ENCODE peak calls at places on chromosomes 16 and 17, in five cellular contexts. One of them, this sample, is unnamed.

GRCh38 chr16:66270333-66270927 is 96.1 kb upstream of the CDH5 start:
- DNase-seq in GM12865: peak
- DNase-seq in right cardiac atrium: peak
- DNase-seq in fibroblast of pulmonary artery: peak
- DNase-seq in NCI-H1930: peak
- DNase-seq in this sample: peak

GRCh38 chr16:23026777-23027362 is 122.4 kb downstream of the USP31 start:
- DNase-seq in fibroblast of pulmonary artery: peak
- DNase-seq in GM12865: peak
- DNase-seq in right cardiac atrium: no peak
- DNase-seq in NCI-H1930: no peak
- DNase-seq in this sample: no peak

GRCh38 chr16:60091076-60091475 is 1357.0 kb upstream of the GOT2 start:
- DNase-seq in NCI-H1930: no peak
- DNase-seq in fibroblast of pulmonary artery: no peak
- DNase-seq in right cardiac atrium: no peak
- DNase-seq in GM12865: no peak
- DNase-seq in this sample: no peak

GRCh38 chr16:68539704-68540370 is 746 bp downstream of the ZFP90 start:
- DNase-seq in right cardiac atrium: peak
- DNase-seq in GM12865: peak
- DNase-seq in NCI-H1930: no peak
- DNase-seq in fibroblast of pulmonary artery: no peak
- DNase-seq in this sample: no peak

GRCh38 chr17:17983776-17984175 is 11.1 kb downstream of the DRC3 start:
- DNase-seq in GM12865: no peak
- DNase-seq in fibroblast of pulmonary artery: no peak
- DNase-seq in right cardiac atrium: no peak
- DNase-seq in NCI-H1930: no peak
- DNase-seq in this sample: no peak

GRCh38 chr16:88058136-88058535 is 106.9 kb downstream of the BANP start:
- DNase-seq in NCI-H1930: no peak
- DNase-seq in fibroblast of pulmonary artery: no peak
- DNase-seq in right cardiac atrium: no peak
- DNase-seq in GM12865: no peak
- DNase-seq in this sample: no peak

GRCh38 chr17:58336456-58337094 is 8.0 kb upstream of the TSPOAP1 start:
- DNase-seq in GM12865: peak
- DNase-seq in NCI-H1930: no peak
- DNase-seq in fibroblast of pulmonary artery: no peak
- DNase-seq in right cardiac atrium: no peak
- DNase-seq in this sample: peak

GRCh38 chr16:23060458-23061320 is 88.6 kb downstream of the USP31 start:
- DNase-seq in right cardiac atrium: peak
- DNase-seq in NCI-H1930: peak
- DNase-seq in fibroblast of pulmonary artery: peak
- DNase-seq in GM12865: peak
- DNase-seq in this sample: peak

GRCh38 chr16:86585821-86586611 is 7.7 kb downstream of the FOXL1 start:
- DNase-seq in NCI-H1930: no peak
- DNase-seq in right cardiac atrium: no peak
- DNase-seq in fibroblast of pulmonary artery: no peak
- DNase-seq in GM12865: no peak
- DNase-seq in this sample: no peak

GRCh38 chr16:4868046-4868445 is 20.8 kb downstream of the UBN1 start:
- DNase-seq in fibroblast of pulmonary artery: no peak
- DNase-seq in NCI-H1930: no peak
- DNase-seq in right cardiac atrium: no peak
- DNase-seq in GM12865: no peak
- DNase-seq in this sample: no peak

GRCh38 chr17:8965394-8966168 is at the start of gene PIK3R5:
- DNase-seq in GM12865: peak
- DNase-seq in fibroblast of pulmonary artery: no peak
- DNase-seq in NCI-H1930: peak
- DNase-seq in right cardiac atrium: peak
- DNase-seq in this sample: no peak

GRCh38 chr16:84813141-84813933 is 6.4 kb upstream of the CRISPLD2 start:
- DNase-seq in fibroblast of pulmonary artery: no peak
- DNase-seq in NCI-H1930: no peak
- DNase-seq in GM12865: no peak
- DNase-seq in right cardiac atrium: no peak
- DNase-seq in this sample: no peak

GRCh38 chr17:68247445-68248198 is at the start of gene AMZ2:
- DNase-seq in GM12865: peak
- DNase-seq in right cardiac atrium: peak
- DNase-seq in NCI-H1930: peak
- DNase-seq in fibroblast of pulmonary artery: peak
- DNase-seq in this sample: peak

GRCh38 chr17:31489295-31490018 is 98.0 kb downstream of the RAB11FIP4 start:
- DNase-seq in NCI-H1930: no peak
- DNase-seq in fibroblast of pulmonary artery: no peak
- DNase-seq in GM12865: no peak
- DNase-seq in right cardiac atrium: no peak
- DNase-seq in this sample: no peak

GRCh38 chr17:79855331-79856124 is 16.3 kb upstream of the CBX4 start:
- DNase-seq in right cardiac atrium: no peak
- DNase-seq in fibroblast of pulmonary artery: no peak
- DNase-seq in GM12865: no peak
- DNase-seq in NCI-H1930: no peak
- DNase-seq in this sample: no peak

GRCh38 chr16:54129810-54130209 is 156.8 kb downstream of the IRX3 start:
- DNase-seq in NCI-H1930: no peak
- DNase-seq in right cardiac atrium: no peak
- DNase-seq in GM12865: no peak
- DNase-seq in fibroblast of pulmonary artery: no peak
- DNase-seq in this sample: no peak

GRCh38 chr17:61627658-61628057 is 36.6 kb upstream of the NACA2 start:
- DNase-seq in GM12865: no peak
- DNase-seq in right cardiac atrium: no peak
- DNase-seq in NCI-H1930: no peak
- DNase-seq in fibroblast of pulmonary artery: no peak
- DNase-seq in this sample: no peak

GRCh38 chr17:47957591-47958490 is at the start of gene PRR15L:
- DNase-seq in NCI-H1930: no peak
- DNase-seq in right cardiac atrium: no peak
- DNase-seq in GM12865: no peak
- DNase-seq in fibroblast of pulmonary artery: no peak
- DNase-seq in this sample: no peak

GRCh38 chr17:30600830-30601494 is 123.8 kb downstream of the GOSR1 start:
- DNase-seq in right cardiac atrium: no peak
- DNase-seq in NCI-H1930: no peak
- DNase-seq in fibroblast of pulmonary artery: peak
- DNase-seq in GM12865: peak
- DNase-seq in this sample: no peak

GRCh38 chr16:17346774-17347569 is 123.8 kb downstream of the XYLT1 start:
- DNase-seq in right cardiac atrium: no peak
- DNase-seq in GM12865: peak
- DNase-seq in fibroblast of pulmonary artery: no peak
- DNase-seq in NCI-H1930: no peak
- DNase-seq in this sample: no peak

GRCh38 chr16:22092143-22092933 is at the start of gene VWA3A:
- DNase-seq in right cardiac atrium: no peak
- DNase-seq in NCI-H1930: no peak
- DNase-seq in GM12865: no peak
- DNase-seq in fibroblast of pulmonary artery: peak
- DNase-seq in this sample: no peak

GRCh38 chr17:72700226-72700625 is 392.3 kb downstream of the SLC39A11 start:
- DNase-seq in NCI-H1930: no peak
- DNase-seq in GM12865: no peak
- DNase-seq in right cardiac atrium: no peak
- DNase-seq in fibroblast of pulmonary artery: no peak
- DNase-seq in this sample: no peak

GRCh38 chr17:31497994-31498826 is 106.7 kb downstream of the RAB11FIP4 start:
- DNase-seq in GM12865: no peak
- DNase-seq in right cardiac atrium: no peak
- DNase-seq in NCI-H1930: no peak
- DNase-seq in fibroblast of pulmonary artery: no peak
- DNase-seq in this sample: no peak

GRCh38 chr16:4378202-4378666 is 6.6 kb downstream of the VASN start:
- DNase-seq in fibroblast of pulmonary artery: no peak
- DNase-seq in GM12865: no peak
- DNase-seq in NCI-H1930: no peak
- DNase-seq in right cardiac atrium: peak
- DNase-seq in this sample: no peak

GRCh38 chr17:82933911-82934310 is 94.1 kb upstream of the ZNF750 start:
- DNase-seq in right cardiac atrium: no peak
- DNase-seq in NCI-H1930: no peak
- DNase-seq in GM12865: no peak
- DNase-seq in fibroblast of pulmonary artery: no peak
- DNase-seq in this sample: no peak

GRCh38 chr16:20781697-20782096 is 17.9 kb downstream of the ACSM3 start:
- DNase-seq in NCI-H1930: no peak
- DNase-seq in GM12865: no peak
- DNase-seq in fibroblast of pulmonary artery: no peak
- DNase-seq in right cardiac atrium: no peak
- DNase-seq in this sample: no peak

GRCh38 chr17:17153071-17153470 is 53.1 kb downstream of the PLD6 start:
- DNase-seq in fibroblast of pulmonary artery: no peak
- DNase-seq in NCI-H1930: no peak
- DNase-seq in right cardiac atrium: no peak
- DNase-seq in GM12865: no peak
- DNase-seq in this sample: no peak

GRCh38 chr17:78492116-78492799 is 84.9 kb downstream of the DNAH17 start:
- DNase-seq in GM12865: no peak
- DNase-seq in right cardiac atrium: no peak
- DNase-seq in NCI-H1930: no peak
- DNase-seq in fibroblast of pulmonary artery: no peak
- DNase-seq in this sample: no peak

GRCh38 chr17:81524865-81525159 is 3.4 kb upstream of the FSCN2 start:
- DNase-seq in GM12865: no peak
- DNase-seq in right cardiac atrium: no peak
- DNase-seq in fibroblast of pulmonary artery: no peak
- DNase-seq in NCI-H1930: no peak
- DNase-seq in this sample: no peak

GRCh38 chr16:12675852-12676251 is 127.8 kb downstream of the CPPED1 start:
- DNase-seq in right cardiac atrium: no peak
- DNase-seq in fibroblast of pulmonary artery: peak
- DNase-seq in GM12865: peak
- DNase-seq in NCI-H1930: no peak
- DNase-seq in this sample: no peak

GRCh38 chr16:55701442-55702319 is 45.9 kb downstream of the SLC6A2 start:
- DNase-seq in GM12865: peak
- DNase-seq in NCI-H1930: peak
- DNase-seq in fibroblast of pulmonary artery: peak
- DNase-seq in right cardiac atrium: peak
- DNase-seq in this sample: no peak

GRCh38 chr17:75692976-75693375 is 25.8 kb downstream of the SAP30BP start:
- DNase-seq in NCI-H1930: no peak
- DNase-seq in right cardiac atrium: no peak
- DNase-seq in GM12865: no peak
- DNase-seq in fibroblast of pulmonary artery: no peak
- DNase-seq in this sample: no peak

GRCh38 chr17:82058230-82058854 is 6.6 kb downstream of the GPS1 start:
- DNase-seq in fibroblast of pulmonary artery: no peak
- DNase-seq in GM12865: no peak
- DNase-seq in NCI-H1930: no peak
- DNase-seq in right cardiac atrium: no peak
- DNase-seq in this sample: no peak

GRCh38 chr17:18224428-18225120 is 861 bp upstream of the LLGL1 start:
- DNase-seq in NCI-H1930: no peak
- DNase-seq in fibroblast of pulmonary artery: peak
- DNase-seq in GM12865: no peak
- DNase-seq in right cardiac atrium: peak
- DNase-seq in this sample: no peak